ENCODE peak calls at places on chromosomes 16 and 17, in ten cellular contexts. V is neural crest cell, I is esophagus squamous epithelium, T is coronary artery, Y is T-helper 17 cell, O is NCI-H1694, S is HL-60, L is ELF-1, D is A673, Z is ovary. B is an unnamed sample.

GRCh38 chr17:75472119-75472518 is 15.7 kb downstream of the TMEM94 start:
- DNase-seq in V (no peak), I (no peak), T (no peak), Y (no peak), O (no peak), S (no peak), L (no peak), D (no peak), Z (no peak), B (no peak)

GRCh38 chr17:58330997-58331814 is 2.6 kb upstream of the TSPOAP1 start:
- DNase-seq in V (no peak), I (no peak), T (no peak), Y (no peak), O (no peak), S (peak), L (no peak), D (no peak), Z (no peak), B (no peak)

GRCh38 chr16:70151941-70152509 is 21.6 kb upstream of the CLEC18C start:
- DNase-seq in V (no peak), I (no peak), T (no peak), Y (no peak), O (no peak), S (no peak), L (no peak), D (no peak), Z (no peak), B (no peak)

GRCh38 chr16:11056090-11056988 is 112.0 kb downstream of the CLEC16A start:
- DNase-seq in V (no peak), I (no peak), T (no peak), Y (no peak), O (no peak), S (no peak), L (no peak), D (no peak), Z (no peak), B (no peak)

GRCh38 chr16:1794221-1794871 is 841 bp upstream of the IGFALS start:
- DNase-seq in V (no peak), I (no peak), T (no peak), Y (no peak), O (no peak), S (no peak), L (no peak), D (no peak), Z (peak), B (no peak)

GRCh38 chr17:74444406-74444805 is 12.5 kb downstream of the GPRC5C start:
- DNase-seq in V (peak), I (no peak), T (no peak), Y (no peak), O (no peak), S (no peak), L (peak), D (no peak), Z (peak), B (no peak)

GRCh38 chr17:71363661-71364060 is 757.2 kb upstream of the SOX9 start:
- DNase-seq in V (no peak), I (no peak), T (no peak), Y (no peak), O (no peak), S (no peak), L (no peak), D (no peak), Z (no peak), B (no peak)

GRCh38 chr17:61335845-61336655 is 63.6 kb upstream of the TBX2 start:
- DNase-seq in V (no peak), I (no peak), T (no peak), Y (no peak), O (peak), S (no peak), L (no peak), D (no peak), Z (no peak), B (peak)

GRCh38 chr17:73748521-73748920 is 104.3 kb upstream of the SDK2 start:
- DNase-seq in V (no peak), I (no peak), T (no peak), Y (no peak), O (peak), S (no peak), L (no peak), D (no peak), Z (no peak), B (peak)

GRCh38 chr16:4272114-4272954 is 489 bp downstream of the TFAP4 start:
- DNase-seq in V (peak), I (no peak), T (no peak), Y (no peak), O (no peak), S (peak), L (peak), D (peak), Z (no peak), B (peak)

GRCh38 chr17:63848834-63849689 is 6.6 kb upstream of the SMARCD2 start:
- DNase-seq in V (peak), I (peak), T (peak), Y (peak), O (no peak), S (peak), L (peak), D (peak), Z (peak), B (no peak)

GRCh38 chr17:63474174-63474913 is 2.5 kb upstream of the ACE start:
- DNase-seq in V (no peak), I (no peak), T (no peak), Y (no peak), O (no peak), S (no peak), L (no peak), D (no peak), Z (peak), B (no peak)

GRCh38 chr17:49496866-49497146 is 1.7 kb downstream of the NGFR start:
- DNase-seq in V (no peak), I (no peak), T (no peak), Y (no peak), O (no peak), S (no peak), L (no peak), D (no peak), Z (no peak), B (no peak)

GRCh38 chr17:81113158-81113724 is 52.1 kb upstream of the PVALEF start:
- DNase-seq in V (no peak), I (no peak), T (no peak), Y (no peak), O (no peak), S (no peak), L (no peak), D (no peak), Z (no peak), B (no peak)

GRCh38 chr17:77959216-77959925 is 868 bp downstream of the TNRC6C start:
- DNase-seq in V (no peak), I (no peak), T (no peak), Y (peak), O (peak), S (no peak), L (peak), D (peak), Z (peak), B (no peak)

GRCh38 chr17:49299996-49300395 is 62.1 kb downstream of the ZNF652 start:
- DNase-seq in V (no peak), I (no peak), T (no peak), Y (no peak), O (no peak), S (no peak), L (no peak), D (no peak), Z (no peak), B (no peak)

GRCh38 chr16:8720080-8720966 is 45.9 kb downstream of the ABAT start:
- DNase-seq in V (peak), I (no peak), T (no peak), Y (no peak), O (no peak), S (no peak), L (peak), D (peak), Z (no peak), B (no peak)

GRCh38 chr16:49344401-49344800 is 29.2 kb upstream of the C16orf78 start:
- DNase-seq in V (no peak), I (no peak), T (peak), Y (no peak), O (no peak), S (no peak), L (no peak), D (no peak), Z (no peak), B (no peak)

GRCh38 chr17:29593546-29594440 is 861 bp downstream of the ANKRD13B start:
- DNase-seq in V (no peak), I (no peak), T (no peak), Y (no peak), O (peak), S (no peak), L (peak), D (peak), Z (no peak), B (no peak)

GRCh38 chr16:89437251-89437987 is 52.9 kb downstream of the ANKRD11 start:
- DNase-seq in V (no peak), I (no peak), T (no peak), Y (no peak), O (no peak), S (no peak), L (no peak), D (no peak), Z (no peak), B (no peak)

GRCh38 chr17:31721291-31722025 is 137.6 kb downstream of the COPRS start:
- DNase-seq in V (no peak), I (no peak), T (no peak), Y (no peak), O (no peak), S (no peak), L (no peak), D (no peak), Z (no peak), B (no peak)

GRCh38 chr16:8579559-8579958 is 10.8 kb downstream of the TMEM114 start:
- DNase-seq in V (no peak), I (no peak), T (no peak), Y (no peak), O (no peak), S (no peak), L (no peak), D (no peak), Z (no peak), B (no peak)

GRCh38 chr17:82272495-82273326 is 789 bp downstream of the CSNK1D start:
- DNase-seq in V (peak), I (no peak), T (no peak), Y (no peak), O (no peak), S (peak), L (no peak), D (no peak), Z (peak), B (no peak)

GRCh38 chr17:45759761-45760160 is 24.4 kb upstream of the CRHR1 start:
- DNase-seq in V (no peak), I (no peak), T (no peak), Y (no peak), O (no peak), S (no peak), L (no peak), D (no peak), Z (no peak), B (no peak)

GRCh38 chr17:44122825-44123355 is 551 bp downstream of the HDAC5 start:
- DNase-seq in V (no peak), I (no peak), T (peak), Y (no peak), O (no peak), S (no peak), L (no peak), D (no peak), Z (no peak), B (no peak)

GRCh38 chr17:1193300-1193699 is 13.5 kb upstream of the ABR start:
- DNase-seq in V (no peak), I (no peak), T (no peak), Y (no peak), O (no peak), S (no peak), L (no peak), D (no peak), Z (no peak), B (no peak)

GRCh38 chr16:24957887-24958286 is 57.3 kb downstream of the ARHGAP17 start:
- DNase-seq in V (no peak), I (no peak), T (no peak), Y (no peak), O (no peak), S (no peak), L (no peak), D (no peak), Z (no peak), B (no peak)

GRCh38 chr16:19809121-19809635 is 75.5 kb downstream of the GPRC5B start:
- DNase-seq in V (no peak), I (no peak), T (no peak), Y (no peak), O (no peak), S (peak), L (no peak), D (no peak), Z (no peak), B (no peak)

GRCh38 chr16:54582631-54583250 is 296.2 kb upstream of the IRX3 start:
- DNase-seq in V (no peak), I (no peak), T (no peak), Y (no peak), O (peak), S (no peak), L (no peak), D (no peak), Z (no peak), B (no peak)

GRCh38 chr16:13307255-13307654 is 405.9 kb downstream of the SHISA9 start:
- DNase-seq in V (no peak), I (no peak), T (no peak), Y (no peak), O (no peak), S (no peak), L (no peak), D (no peak), Z (no peak), B (no peak)

GRCh38 chr17:77369544-77369971 is 228.8 kb downstream of the SEC14L1 start:
- DNase-seq in V (no peak), I (no peak), T (no peak), Y (no peak), O (no peak), S (no peak), L (no peak), D (no peak), Z (peak), B (no peak)

GRCh38 chr17:9906616-9907015 is 1.5 kb upstream of the RCVRN start:
- DNase-seq in V (no peak), I (no peak), T (no peak), Y (no peak), O (no peak), S (no peak), L (no peak), D (no peak), Z (no peak), B (no peak)

GRCh38 chr17:37802712-37803416 is 58.0 kb upstream of the HNF1B start:
- DNase-seq in V (no peak), I (no peak), T (no peak), Y (no peak), O (no peak), S (no peak), L (no peak), D (no peak), Z (no peak), B (no peak)

GRCh38 chr16:354971-355441 is 2.5 kb upstream of the AXIN1 start:
- DNase-seq in V (no peak), I (no peak), T (no peak), Y (peak), O (no peak), S (no peak), L (no peak), D (no peak), Z (peak), B (no peak)

GRCh38 chr17:61122356-61122913 is 277.2 kb upstream of the TBX2 start:
- DNase-seq in V (no peak), I (no peak), T (no peak), Y (no peak), O (no peak), S (no peak), L (no peak), D (no peak), Z (no peak), B (no peak)